ENCODE peak calls at places on chromosomes 16 and 17, in six cellular contexts. O is prostate gland; H is mucosa of descending colon; T is Peyer's patch; C is CD8-positive, alpha-beta T cell; F is sigmoid colon. Y is an unnamed sample.

GRCh38 chr16:72530434-72530833 is 358.5 kb upstream of the PMFBP1 start:
- DNase-seq in O (no peak), H (no peak), T (no peak), C (no peak), F (no peak), Y (no peak)

GRCh38 chr17:73064084-73064938 is 28.2 kb downstream of the SLC39A11 start:
- DNase-seq in O (no peak), H (no peak), T (no peak), C (no peak), F (no peak), Y (no peak)

GRCh38 chr17:77475012-77475976 is 334.5 kb downstream of the SEC14L1 start:
- DNase-seq in O (no peak), H (no peak), T (no peak), C (peak; percentile 77), F (no peak), Y (no peak)

GRCh38 chr17:13492351-13493122 is 109.2 kb downstream of the HS3ST3A1 start:
- DNase-seq in O (no peak), H (no peak), T (no peak), C (no peak), F (no peak), Y (no peak)

GRCh38 chr16:15907863-15908478 is 19.6 kb upstream of the CEP20 start:
- DNase-seq in O (no peak), H (no peak), T (no peak), C (no peak), F (peak; percentile 26), Y (peak; percentile 31)

GRCh38 chr17:75551276-75551675 is 25.8 kb downstream of the LLGL2 start:
- DNase-seq in O (no peak), H (no peak), T (no peak), C (no peak), F (no peak), Y (no peak)

GRCh38 chr16:82195917-82196494 is 26.0 kb upstream of the MPHOSPH6 start:
- DNase-seq in O (no peak), H (no peak), T (no peak), C (no peak), F (no peak), Y (no peak)

GRCh38 chr17:78679495-78680395 is 102.3 kb downstream of the CYTH1 start:
- DNase-seq in O (no peak), H (no peak), T (no peak), C (no peak), F (no peak), Y (no peak)

GRCh38 chr16:12002447-12003006 is 26.0 kb downstream of the SNX29 start:
- DNase-seq in O (no peak), H (no peak), T (no peak), C (no peak), F (no peak), Y (no peak)

GRCh38 chr16:89827383-89828198 is 684 bp upstream of the SPIRE2 start:
- DNase-seq in O (peak; percentile 46), H (peak; percentile 74), T (peak; percentile 74), C (no peak), F (no peak), Y (peak; percentile 50)

GRCh38 chr16:69371564-69371963 is 14.2 kb downstream of the TERF2 start:
- DNase-seq in O (no peak), H (no peak), T (no peak), C (no peak), F (no peak), Y (no peak)

GRCh38 chr17:17018021-17018441 is 24.2 kb upstream of the MPRIP start:
- DNase-seq in O (no peak), H (no peak), T (peak; percentile 39), C (no peak), F (peak; percentile 35), Y (no peak)

GRCh38 chr17:6710317-6710716 is 2.9 kb downstream of the SLC13A5 start:
- DNase-seq in O (no peak), H (no peak), T (no peak), C (no peak), F (no peak), Y (no peak)

GRCh38 chr17:47726796-47727703 is 6.0 kb upstream of the TBX21 start:
- DNase-seq in O (no peak), H (no peak), T (peak; percentile 34), C (no peak), F (no peak), Y (no peak)

GRCh38 chr16:51549836-51550235 is 398.8 kb upstream of the SALL1 start:
- DNase-seq in O (no peak), H (no peak), T (no peak), C (no peak), F (no peak), Y (no peak)

GRCh38 chr16:13012591-13012990 is 111.2 kb downstream of the SHISA9 start:
- DNase-seq in O (no peak), H (no peak), T (no peak), C (no peak), F (no peak), Y (no peak)

GRCh38 chr16:70494777-70495176 is 28.6 kb downstream of the COG4 start:
- DNase-seq in O (no peak), H (no peak), T (no peak), C (no peak), F (no peak), Y (no peak)

GRCh38 chr17:78990349-78991016 is 10.8 kb upstream of the LGALS3BP start:
- DNase-seq in O (no peak), H (no peak), T (peak; percentile 48), C (no peak), F (peak; percentile 63), Y (no peak)

GRCh38 chr17:35163886-35164285 is 16.3 kb downstream of the UNC45B start:
- DNase-seq in O (no peak), H (no peak), T (no peak), C (no peak), F (peak; percentile 50), Y (no peak)

GRCh38 chr17:77872199-77872598 is 86.3 kb upstream of the TNRC6C start:
- DNase-seq in O (no peak), H (no peak), T (no peak), C (peak; percentile 64), F (no peak), Y (no peak)

GRCh38 chr17:21190078-21190477 is 23.9 kb downstream of the TMEM11 start:
- DNase-seq in O (no peak), H (no peak), T (no peak), C (no peak), F (no peak), Y (no peak)

GRCh38 chr17:3552916-3553315 is 4.7 kb downstream of the TRPV3 start:
- DNase-seq in O (no peak), H (no peak), T (no peak), C (no peak), F (no peak), Y (no peak)

GRCh38 chr17:21194688-21195087 is 19.3 kb downstream of the TMEM11 start:
- DNase-seq in O (peak; percentile 36), H (no peak), T (no peak), C (no peak), F (peak; percentile 87), Y (no peak)

GRCh38 chr17:11682646-11683045 is 84.4 kb downstream of the DNAH9 start:
- DNase-seq in O (no peak), H (no peak), T (no peak), C (no peak), F (no peak), Y (no peak)

GRCh38 chr16:69754143-69754468 is 620 bp downstream of the NOB1 start:
- DNase-seq in O (no peak), H (no peak), T (no peak), C (no peak), F (no peak), Y (no peak)

GRCh38 chr17:2090804-2091534 is 36.1 kb downstream of the HIC1 start:
- DNase-seq in O (no peak), H (no peak), T (no peak), C (no peak), F (peak; percentile 90), Y (no peak)

DNA sequence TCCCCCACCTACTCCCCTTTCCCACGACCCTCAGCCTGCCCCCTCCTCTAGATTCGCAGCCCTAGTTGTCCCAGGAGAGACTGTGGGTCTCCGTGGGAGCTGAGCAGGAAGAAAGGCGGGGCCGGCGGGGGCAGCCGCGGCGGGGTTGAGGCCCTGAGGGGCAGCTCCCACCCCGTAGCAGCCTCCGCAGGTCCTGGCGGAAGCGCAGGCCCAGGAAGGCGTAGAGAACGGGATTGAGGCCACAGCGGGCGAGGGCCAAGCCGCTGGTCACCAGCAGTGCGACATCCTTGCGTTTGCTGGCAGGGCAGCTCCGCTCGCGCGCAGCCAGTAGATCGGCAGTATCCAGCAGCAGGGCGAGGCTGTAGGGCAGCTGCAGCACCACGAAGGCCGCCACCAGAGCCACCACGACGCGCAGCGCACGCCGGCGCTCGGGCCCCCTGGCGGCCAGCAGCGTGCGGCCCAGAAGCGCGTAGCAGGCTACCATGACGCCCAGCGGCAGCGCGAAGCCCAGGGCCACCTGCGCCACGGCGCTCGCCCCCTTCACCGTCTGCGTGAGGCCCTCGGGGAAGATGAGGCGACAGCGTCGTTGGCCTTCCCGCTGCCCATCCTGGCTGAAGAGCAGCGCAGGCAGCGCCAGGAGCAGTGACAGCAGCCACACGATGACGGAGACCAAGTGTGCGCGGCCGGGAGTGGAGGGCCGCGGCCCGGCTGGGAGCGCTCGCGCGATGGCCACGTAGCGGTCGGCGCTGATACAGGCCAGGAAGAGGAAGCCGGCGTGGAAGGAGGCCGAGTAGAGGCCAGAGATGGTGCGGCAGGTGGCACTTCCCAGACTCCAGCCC is 1.9 kb downstream of the CCR10 start:
- DNase-seq in O (peak; percentile 78), H (peak; percentile 83), T (peak; percentile 90), C (peak; percentile 86), F (peak; percentile 89), Y (peak; percentile 73)
- H3K4me1 ChIP-seq in O (peaks cover 9% of the 10 kb centered on the region), H (peaks cover 72% of the 10 kb centered on the region), T (peaks cover 70% of the 10 kb centered on the region), C (peaks cover 72% of the 10 kb centered on the region), F (peaks cover 78% of the 10 kb centered on the region), Y (peaks cover 22% of the 10 kb centered on the region)

GRCh38 chr16:66515543-66516171 is 34.3 kb downstream of the TK2 start:
- DNase-seq in O (no peak), H (no peak), T (peak; percentile 39), C (no peak), F (peak; percentile 67), Y (no peak)
- TF ChIP-seq CTCF in O (peak; percentile 36), H (no peak), T (peak; percentile 35), C (no peak), F (no peak), Y (no peak)

DNA sequence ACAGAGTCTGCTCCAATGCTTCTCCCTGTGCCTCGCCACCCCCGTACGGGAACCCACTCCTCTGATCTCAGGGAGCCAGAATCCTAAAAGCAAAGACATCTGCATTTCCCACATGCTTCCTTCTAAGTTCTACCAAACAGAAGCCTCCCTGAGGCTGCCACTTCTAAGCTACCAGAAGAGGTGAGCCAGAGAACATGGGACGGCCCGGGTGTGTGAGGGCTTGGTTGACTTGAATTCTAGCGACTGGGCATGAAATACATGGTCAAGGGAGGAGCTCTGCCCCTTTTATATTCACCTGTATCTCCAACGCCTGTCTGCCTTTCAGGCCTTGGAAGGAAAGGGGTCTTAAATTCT is 1.4 kb upstream of the GRIN2A start:
- DNase-seq in O (no peak), H (no peak), T (no peak), C (no peak), F (no peak), Y (no peak)
- H3K4me3 ChIP-seq in O (no peak overlapping the region), H (no peak overlapping the region), T (no peak overlapping the region), C (no peak overlapping the region), F (no peak overlapping the region), Y (no peak overlapping the region)

DNA sequence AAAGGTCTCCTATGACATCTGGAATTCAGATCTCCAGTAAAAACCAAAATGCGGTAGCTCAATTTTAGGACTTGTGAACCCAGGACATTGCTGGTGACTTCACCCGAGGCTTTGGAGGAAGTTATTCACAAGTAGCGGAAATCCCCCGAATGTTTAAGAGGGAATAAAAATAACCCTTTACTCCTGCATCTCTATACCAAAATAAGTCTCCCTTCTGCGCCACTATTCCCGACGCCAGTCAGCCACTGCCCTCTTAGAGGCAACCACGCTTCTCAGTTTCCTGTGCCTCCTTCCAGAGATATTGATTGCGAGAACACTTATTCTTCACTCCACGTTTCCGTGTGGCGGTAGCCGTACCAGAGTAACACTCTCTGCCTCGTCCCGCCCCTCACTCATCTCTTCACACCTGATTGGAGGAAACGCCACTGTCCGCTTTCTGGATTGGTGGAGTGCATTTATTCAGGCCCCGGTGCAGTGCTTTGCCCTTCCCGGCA is 27.4 kb downstream of the EMP2 start:
- DNase-seq in O (no peak), H (peak; percentile 34), T (no peak), C (peak; percentile 62), F (no peak), Y (peak; percentile 47)
- H3K4me1 ChIP-seq in O (no peaks in the 10 kb centered on the region), H (peaks cover 2% of the 10 kb centered on the region), T (peaks cover 5% of the 10 kb centered on the region), C (no peaks in the 10 kb centered on the region), F (peaks cover 13% of the 10 kb centered on the region), Y (peaks cover 13% of the 10 kb centered on the region)

Y was measured in lung.